ENCODE peak calls at places on chromosomes 4 and X, in four cellular contexts. N is body of pancreas, U is psoas muscle, L is left ventricle myocardium inferior. D is an unnamed sample.

GRCh38 chrX:19627081-19627480 is 111.8 kb upstream of the MAP3K15 start:
- DNase-seq in L (peak), N (no peak), U (peak), D (no peak)

GRCh38 chr4:118765399-118765798 is 70.5 kb downstream of the SEC24D start:
- DNase-seq in U (no peak), L (no peak), N (no peak), D (no peak)

GRCh38 chr4:108502366-108502765 is 118.0 kb upstream of the RPL34 start:
- DNase-seq in L (no peak), U (no peak), N (no peak), D (no peak)

GRCh38 chr4:71430609-71431008 is 91.8 kb downstream of the SLC4A4 start:
- DNase-seq in U (no peak), N (no peak), L (no peak), D (no peak)

GRCh38 chr4:23035521-23036056 is 342.9 kb downstream of the GBA3 start:
- DNase-seq in U (no peak), L (no peak), N (no peak), D (no peak)

GRCh38 chr4:2761035-2761923 is 5.1 kb upstream of the TNIP2 start:
- DNase-seq in N (peak), L (no peak), U (peak), D (no peak)

GRCh38 chr4:153634737-153635353 is 49.2 kb upstream of the TLR2 start:
- DNase-seq in U (no peak), N (no peak), L (no peak), D (no peak)

GRCh38 chrX:134024686-134025377 is 39.4 kb upstream of the GPC3 start:
- DNase-seq in U (no peak), L (no peak), N (no peak), D (no peak)

GRCh38 chr4:18914182-18914581 is 892.6 kb upstream of the LCORL start:
- DNase-seq in N (no peak), U (no peak), L (no peak), D (no peak)

GRCh38 chr4:158995963-158996362 is 106.9 kb upstream of the RAPGEF2 start:
- DNase-seq in N (no peak), U (no peak), L (no peak), D (no peak)

GRCh38 chrX:132270021-132270420 is 50.8 kb upstream of the RAP2C start:
- DNase-seq in U (no peak), N (no peak), L (no peak), D (no peak)

GRCh38 chr4:87476934-87477333 is 52.2 kb downstream of the SPARCL1 start:
- DNase-seq in U (no peak), N (no peak), L (no peak), D (no peak)

GRCh38 chrX:54786972-54787371 is 11.1 kb downstream of the ITIH6 start:
- DNase-seq in U (no peak), N (peak), L (no peak), D (no peak)

GRCh38 chrX:131944936-131945902 is 77.9 kb upstream of the STK26 start:
- DNase-seq in L (no peak), N (no peak), U (no peak), D (no peak)

GRCh38 chr4:89290727-89291126 is 16.9 kb downstream of the GPRIN3 start:
- DNase-seq in N (no peak), U (no peak), L (no peak), D (no peak)
- H3K4me3 ChIP-seq in N (no peak), U (no peak), L (peak), D (no peak)

GRCh38 chr4:182807841-182808548 is 109.2 kb downstream of the DCTD start:
- DNase-seq in N (no peak), L (no peak), U (no peak), D (no peak)

GRCh38 chr4:182805606-182806149 is 111.5 kb downstream of the DCTD start:
- DNase-seq in N (no peak), U (no peak), L (no peak), D (no peak)

GRCh38 chr4:182807346-182807745 is 109.8 kb downstream of the DCTD start:
- DNase-seq in L (no peak), N (no peak), U (no peak), D (no peak)

GRCh38 chr4:182808673-182809416 is 108.3 kb downstream of the DCTD start:
- DNase-seq in N (no peak), U (no peak), L (no peak), D (no peak)

DNA sequence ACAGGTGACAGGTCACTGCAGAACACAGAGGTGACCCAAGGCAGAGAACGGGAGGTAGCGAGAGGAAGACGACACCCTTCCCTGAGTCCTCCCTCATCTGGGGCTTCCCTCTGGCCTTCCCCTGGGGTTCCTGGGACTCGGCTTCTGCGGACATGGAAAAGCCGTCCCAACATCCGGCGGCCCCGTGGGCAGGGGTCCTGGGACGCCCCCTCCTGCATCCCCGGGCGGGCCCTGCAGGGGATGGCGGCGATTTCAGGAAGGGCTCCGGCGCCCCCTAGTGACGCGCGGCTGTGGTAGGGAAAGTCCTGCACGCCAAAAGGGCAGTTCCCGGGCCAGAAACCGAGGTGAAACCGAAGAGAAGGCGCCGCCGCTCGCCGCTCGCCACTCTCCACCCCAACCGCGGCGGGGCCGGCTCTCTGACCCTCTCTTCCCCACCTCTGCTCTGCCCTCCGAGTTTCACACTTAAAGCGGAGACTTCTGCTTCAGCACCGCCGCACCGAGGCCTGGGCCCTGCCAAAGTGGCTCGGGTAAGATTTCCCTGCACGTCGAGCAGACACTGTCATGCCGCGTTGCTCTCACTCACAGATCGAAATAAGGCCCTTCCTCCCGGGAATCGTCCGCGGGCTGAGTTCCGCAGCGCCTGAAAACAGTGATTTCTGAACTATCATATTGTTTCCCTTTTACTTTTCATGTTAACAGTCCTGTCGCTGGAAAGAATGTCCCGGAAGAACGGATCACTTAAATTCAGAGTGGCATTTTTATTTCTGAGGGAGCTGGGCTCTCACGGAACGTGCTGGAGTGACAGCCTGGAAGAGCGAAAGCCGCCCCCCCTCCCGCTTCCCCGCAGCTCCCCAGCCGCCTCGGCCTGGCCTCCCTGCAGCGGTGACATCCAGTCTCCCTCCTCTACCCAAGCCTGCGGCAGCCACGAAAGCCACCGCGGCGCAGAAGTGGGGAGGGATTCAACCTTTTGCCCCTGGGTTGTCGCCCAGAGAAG is 110.6 kb downstream of the DCTD start:
- DNase-seq in L (peak), N (peak), U (peak), D (peak)
- H3K4me3 ChIP-seq in L (peak), N (no peak), U (peak), D (peak)

GRCh38 chr4:148053298-148054003 is 321.6 kb downstream of the ARHGAP10 start:
- DNase-seq in L (peak), N (no peak), U (no peak), D (no peak)

GRCh38 chr4:148054275-148054674 is 322.4 kb downstream of the ARHGAP10 start:
- DNase-seq in N (no peak), U (no peak), L (no peak), D (no peak)

GRCh38 chr4:148055844-148056243 is 324.0 kb downstream of the ARHGAP10 start:
- DNase-seq in L (no peak), N (no peak), U (no peak), D (no peak)

GRCh38 chr4:148051403-148051802 is 319.5 kb downstream of the ARHGAP10 start:
- DNase-seq in L (no peak), N (no peak), U (no peak), D (no peak)

GRCh38 chr4:148052448-148052847 is 320.6 kb downstream of the ARHGAP10 start:
- DNase-seq in U (no peak), L (no peak), N (no peak), D (no peak)
- H3K4me3 ChIP-seq in U (peak), L (no peak), N (no peak), D (no peak)

GRCh38 chr4:121642876-121643585 is 53.7 kb downstream of the ANXA5 start:
- DNase-seq in L (no peak), N (no peak), U (no peak), D (no peak)
- H3K4me3 ChIP-seq in L (no peak), N (no peak), U (no peak), D (no peak)

DNA sequence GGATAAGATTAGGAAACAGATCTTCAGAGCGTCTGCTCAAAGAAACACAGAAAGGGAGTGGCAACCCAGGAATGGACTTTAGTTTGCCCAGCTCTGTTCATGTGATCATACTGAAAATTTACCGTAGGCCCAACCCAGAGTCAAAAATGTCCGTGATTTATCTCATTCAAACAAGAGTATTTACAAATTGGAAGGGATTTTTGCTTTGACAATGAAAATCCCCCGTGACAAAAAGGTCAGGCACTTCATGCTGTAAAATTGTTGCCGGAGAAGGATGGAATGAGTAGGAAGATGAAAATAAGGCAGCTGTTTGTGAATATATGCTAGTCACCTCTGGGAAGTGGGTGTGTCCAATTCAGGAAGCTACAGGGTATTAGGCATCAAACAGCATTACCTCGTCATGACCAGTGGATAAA is 1.2 kb downstream of the SULT1B1 start:
- DNase-seq in N (no peak), L (no peak), U (no peak), D (no peak)
- H3K4me3 ChIP-seq in N (no peak), L (no peak), U (no peak), D (no peak)

GRCh38 chr4:164383187-164384181 is 370.4 kb upstream of the SMIM31 start:
- DNase-seq in N (no peak), L (no peak), U (no peak), D (peak)
- H3K4me3 ChIP-seq in N (no peak), L (peak), U (peak), D (peak)

DNA sequence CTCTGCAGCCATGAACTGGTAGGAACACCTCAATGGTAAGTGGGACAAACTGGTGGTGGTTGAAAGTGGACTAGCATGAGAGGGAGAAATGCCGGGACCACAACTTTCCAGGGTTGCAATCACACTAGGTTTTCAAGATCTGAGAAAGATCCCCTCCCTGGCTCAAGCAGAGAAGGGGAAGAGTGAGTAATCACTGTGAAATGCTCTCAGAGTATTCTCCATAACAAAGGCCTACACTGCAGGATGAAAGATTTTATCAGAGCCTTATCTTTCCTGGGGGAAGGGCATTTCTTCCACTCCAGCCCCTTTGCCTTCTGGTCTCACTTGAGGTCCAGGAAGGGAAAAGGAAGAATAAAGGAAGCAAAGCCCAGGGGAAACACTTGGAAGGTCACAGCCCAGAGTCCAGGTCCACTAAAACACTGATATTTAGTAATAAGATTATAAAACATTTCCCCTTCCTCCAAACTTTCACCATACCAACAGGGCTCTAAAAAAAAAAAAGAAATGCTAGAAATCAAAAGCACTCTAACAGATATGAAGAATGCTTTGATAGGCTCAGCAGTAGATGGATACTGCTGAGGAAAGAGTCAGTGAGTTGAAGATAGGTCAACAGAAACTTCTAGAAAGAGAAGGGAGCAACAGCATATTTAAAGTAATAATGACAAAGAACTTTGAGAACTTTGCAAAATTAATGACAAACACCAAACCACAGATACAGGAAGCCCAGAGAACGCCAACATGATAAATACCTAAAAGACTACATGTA is 95.9 kb downstream of the WDFY3 start:
- DNase-seq in L (no peak), U (no peak), N (no peak), D (no peak)
- H3K4me3 ChIP-seq in L (no peak), U (no peak), N (no peak), D (no peak)

DNA sequence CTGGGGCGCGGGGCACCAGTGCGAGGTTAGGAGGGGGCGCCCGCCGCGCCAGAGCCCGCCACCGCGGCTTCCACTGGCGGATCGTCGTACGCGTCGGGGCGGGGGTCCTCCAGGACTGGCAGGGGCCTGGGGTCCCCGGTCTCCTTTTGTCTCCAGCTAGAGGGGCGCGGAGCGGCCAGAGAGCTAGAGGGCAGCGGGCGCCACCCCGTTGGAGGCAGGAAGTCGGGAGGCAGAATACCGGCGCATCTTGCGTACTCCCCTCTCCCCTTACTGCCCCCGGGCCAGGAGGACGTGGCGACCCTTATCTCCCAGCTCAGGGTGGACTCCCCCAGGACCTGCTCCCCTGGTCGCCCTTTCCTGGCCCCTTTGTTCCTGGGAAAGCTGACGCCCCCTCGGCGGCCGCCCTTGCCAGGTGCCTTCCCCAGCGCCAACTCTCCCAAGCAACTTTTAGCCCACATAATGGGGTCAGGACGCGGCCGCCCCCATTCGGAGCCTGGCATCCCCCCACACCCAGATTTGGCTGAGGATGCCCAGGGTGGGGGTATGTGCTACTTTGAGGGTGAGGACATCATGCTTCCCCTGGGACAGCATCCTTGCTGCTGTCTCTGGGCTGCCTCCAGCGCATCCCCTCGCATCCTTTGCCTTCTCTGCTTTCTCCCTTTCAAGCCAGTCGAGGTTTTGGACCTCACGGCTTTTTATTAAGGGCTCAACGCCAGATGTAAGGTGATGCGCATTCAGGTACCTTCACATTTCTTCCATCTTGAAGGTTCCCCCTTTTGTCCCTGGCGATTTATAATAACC is 976 bp downstream of the CNKSR2 start:
- DNase-seq in N (peak), U (peak), L (no peak), D (peak)
- H3K4me3 ChIP-seq in N (peak), U (peak), L (peak), D (peak)

D was measured in testis.